ENCODE peak calls at places on chromosomes 12 and 14, in four cellular contexts. Y is astrocyte of the spinal cord, K is ovary, W is body of pancreas. E is an unnamed sample.

GRCh38 chr12:4178424-4179184 is 95.0 kb upstream of the CCND2 start:
- DNase-seq in Y (no peak), K (no peak), W (no peak), E (no peak)

GRCh38 chr12:105983622-105984325 is 155.0 kb downstream of the NUAK1 start:
- DNase-seq in Y (peak), K (no peak), W (no peak), E (peak)

GRCh38 chr12:40145896-40146295 is 40.0 kb upstream of the SLC2A13 start:
- DNase-seq in Y (no peak), K (no peak), W (no peak), E (no peak)

GRCh38 chr14:94001501-94002396 is 4.6 kb downstream of the CCDC197 start:
- DNase-seq in Y (peak), K (peak), W (peak), E (peak)

GRCh38 chr14:79764288-79764687 is 447.0 kb downstream of the DIO2 start:
- DNase-seq in Y (no peak), K (no peak), W (no peak), E (no peak)

GRCh38 chr12:125552223-125552747 is 487.1 kb downstream of the AACS start:
- DNase-seq in Y (no peak), K (no peak), W (no peak), E (no peak)

GRCh38 chr12:26870491-26871419 is 37.8 kb upstream of the ITPR2 start:
- DNase-seq in Y (peak), K (no peak), W (peak), E (peak)

GRCh38 chr12:19746471-19746870 is 307.2 kb downstream of the AEBP2 start:
- DNase-seq in Y (no peak), K (no peak), W (no peak), E (no peak)

GRCh38 chr12:18320036-18320617 is 58.8 kb downstream of the PIK3C2G start:
- DNase-seq in Y (peak), K (no peak), W (peak), E (peak)

GRCh38 chr14:92014014-92014413 is 25.8 kb downstream of the TRIP11 start:
- DNase-seq in Y (no peak), K (no peak), W (no peak), E (no peak)

GRCh38 chr14:74919421-74920165 is 3.5 kb downstream of the RPS6KL1 start:
- DNase-seq in Y (no peak), K (no peak), W (no peak), E (no peak)

GRCh38 chr12:54273981-54274380 is 5.9 kb downstream of the CBX5 start:
- DNase-seq in Y (peak), K (no peak), W (no peak), E (no peak)

GRCh38 chr14:67620217-67620789 is 583 bp downstream of the ARG2 start:
- DNase-seq in Y (peak), K (peak), W (peak), E (no peak)

GRCh38 chr12:106417926-106418910 is 60.7 kb downstream of the POLR3B start:
- DNase-seq in Y (peak), K (no peak), W (no peak), E (peak)

GRCh38 chr12:117914686-117915085 is 54.1 kb downstream of the KSR2 start:
- DNase-seq in Y (no peak), K (no peak), W (no peak), E (no peak)

GRCh38 chr12:106030210-106031175 is 108.3 kb downstream of the NUAK1 start:
- DNase-seq in Y (peak), K (no peak), W (no peak), E (peak)

GRCh38 chr14:68144051-68144681 is 324.6 kb downstream of the RAD51B start:
- DNase-seq in Y (peak), K (no peak), W (peak), E (peak)

GRCh38 chr12:55932546-55932919 is 1.6 kb downstream of the DGKA start:
- DNase-seq in Y (peak), K (no peak), W (peak), E (peak)

GRCh38 chr14:36503771-36504741 is 16.0 kb downstream of the NKX2-1 start:
- DNase-seq in Y (no peak), K (no peak), W (no peak), E (no peak)

GRCh38 chr12:72281145-72281544 is 9.0 kb downstream of the TRHDE start:
- DNase-seq in Y (peak), K (no peak), W (no peak), E (no peak)

GRCh38 chr12:80690513-80690912 is 16.9 kb upstream of the MYF6 start:
- DNase-seq in Y (no peak), K (no peak), W (no peak), E (no peak)

GRCh38 chr12:104596128-104596799 is 139.5 kb downstream of the CHST11 start:
- DNase-seq in Y (peak), K (no peak), W (no peak), E (peak)

GRCh38 chr12:80045594-80045993 is 53.7 kb upstream of the OTOGL start:
- DNase-seq in Y (peak), K (no peak), W (no peak), E (peak)

GRCh38 chr12:102562836-102563425 is 82.6 kb upstream of the IGF1 start:
- DNase-seq in Y (no peak), K (no peak), W (peak), E (no peak)

GRCh38 chr14:36948157-36948859 is 224.1 kb downstream of the SLC25A21 start:
- DNase-seq in Y (no peak), K (no peak), W (no peak), E (no peak)

GRCh38 chr14:65190312-65190711 is 88.0 kb upstream of the MAX start:
- DNase-seq in Y (no peak), K (no peak), W (no peak), E (no peak)

GRCh38 chr12:89707992-89708792 is 446 bp downstream of the ATP2B1 start:
- DNase-seq in Y (peak), K (peak), W (peak), E (peak)

DNA sequence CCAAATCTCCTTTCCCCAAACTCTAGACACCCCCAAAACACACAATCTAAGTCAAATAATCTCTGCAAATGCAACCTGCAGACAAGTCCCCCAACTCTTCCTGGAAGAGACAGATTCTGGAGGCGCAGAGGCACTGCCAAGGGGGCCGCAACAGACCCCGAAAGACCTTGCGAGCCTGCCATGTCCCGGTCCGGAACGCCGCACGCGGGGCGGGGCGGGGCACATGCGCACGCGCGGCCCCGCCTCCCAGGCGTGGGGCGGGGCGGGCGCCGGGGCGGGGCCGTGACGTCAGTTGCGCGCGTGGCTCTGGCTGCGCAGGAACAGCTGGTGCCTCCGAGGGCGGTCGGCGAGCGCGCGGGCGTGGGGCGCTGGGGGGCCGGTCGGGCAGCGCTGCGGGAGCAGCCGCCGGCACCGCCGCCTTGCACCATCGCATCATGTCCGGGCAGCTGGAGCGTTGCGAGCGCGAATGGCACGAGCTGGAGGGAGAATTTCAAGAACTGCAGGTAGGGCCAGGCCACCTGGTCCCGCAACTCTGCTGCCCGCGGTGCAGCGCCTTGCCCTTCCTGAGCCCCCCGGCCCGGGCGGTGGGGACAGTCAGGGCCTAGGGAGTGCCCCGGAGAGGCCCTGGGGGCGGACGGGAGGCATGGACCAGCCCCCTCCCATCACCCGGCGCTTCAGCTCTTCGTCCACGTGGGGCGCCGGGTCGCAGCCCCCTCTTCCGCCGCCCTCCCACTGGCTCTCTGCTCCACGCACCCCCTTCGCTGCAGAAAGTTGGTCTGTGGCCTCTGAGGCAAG is at the start of gene TMEM120B:
- DNase-seq in Y (peak), K (peak), W (peak), E (peak)
- TF ChIP-seq CTCF in Y (peak), K (no peak), W (no peak), E (no peak)

DNA sequence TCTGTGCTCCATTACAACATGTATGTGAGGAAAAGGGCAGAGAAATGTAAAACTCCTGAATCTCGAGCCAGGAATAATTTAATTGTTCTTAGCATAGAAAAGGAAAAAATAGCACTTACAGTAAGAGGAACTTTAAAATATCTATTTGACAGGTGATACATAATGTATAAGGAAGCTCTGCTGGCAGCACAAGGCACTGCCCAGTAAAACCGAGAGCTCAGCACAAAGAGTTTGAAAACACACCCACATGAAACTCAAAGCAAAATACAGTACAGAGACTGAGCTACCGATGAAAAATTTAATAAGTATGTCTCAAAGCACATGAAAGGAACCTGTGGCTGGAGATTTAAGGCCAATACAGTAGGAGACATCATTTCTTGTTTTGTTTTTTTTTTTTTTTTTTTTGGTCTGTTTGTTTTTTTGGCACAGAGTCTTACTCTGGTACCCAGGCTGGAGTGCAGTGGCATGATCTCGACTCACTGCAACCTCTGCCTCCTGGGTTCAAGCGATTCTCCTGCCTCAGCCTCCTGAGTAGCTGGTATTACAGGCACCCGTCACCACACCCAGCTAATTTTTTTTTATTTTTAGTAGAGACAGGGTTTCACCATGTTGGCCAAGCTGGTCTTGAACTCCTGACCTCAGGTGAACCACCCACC is 19.2 kb downstream of the CLIP1 start:
- DNase-seq in Y (no peak), K (no peak), W (no peak), E (no peak)
- TF ChIP-seq CTCF in Y (no peak), K (no peak), W (no peak), E (no peak)

GRCh38 chr12:10365716-10366433 is 24.0 kb downstream of the KLRK1 start:
- DNase-seq in Y (peak), K (no peak), W (no peak), E (peak)

GRCh38 chr12:10368206-10369171 is 21.4 kb downstream of the KLRK1 start:
- DNase-seq in Y (no peak), K (peak), W (no peak), E (peak)

GRCh38 chr12:10364839-10365681 is 24.8 kb downstream of the KLRK1 start:
- DNase-seq in Y (peak), K (peak), W (peak), E (peak)

GRCh38 chr12:10363922-10364838 is 25.7 kb downstream of the KLRK1 start:
- DNase-seq in Y (peak), K (peak), W (peak), E (peak)

GRCh38 chr12:10366875-10367274 is 23.0 kb downstream of the KLRK1 start:
- DNase-seq in Y (peak), K (no peak), W (no peak), E (peak)
- TF ChIP-seq CTCF in Y (peak), K (no peak), W (peak), E (peak)

DNA sequence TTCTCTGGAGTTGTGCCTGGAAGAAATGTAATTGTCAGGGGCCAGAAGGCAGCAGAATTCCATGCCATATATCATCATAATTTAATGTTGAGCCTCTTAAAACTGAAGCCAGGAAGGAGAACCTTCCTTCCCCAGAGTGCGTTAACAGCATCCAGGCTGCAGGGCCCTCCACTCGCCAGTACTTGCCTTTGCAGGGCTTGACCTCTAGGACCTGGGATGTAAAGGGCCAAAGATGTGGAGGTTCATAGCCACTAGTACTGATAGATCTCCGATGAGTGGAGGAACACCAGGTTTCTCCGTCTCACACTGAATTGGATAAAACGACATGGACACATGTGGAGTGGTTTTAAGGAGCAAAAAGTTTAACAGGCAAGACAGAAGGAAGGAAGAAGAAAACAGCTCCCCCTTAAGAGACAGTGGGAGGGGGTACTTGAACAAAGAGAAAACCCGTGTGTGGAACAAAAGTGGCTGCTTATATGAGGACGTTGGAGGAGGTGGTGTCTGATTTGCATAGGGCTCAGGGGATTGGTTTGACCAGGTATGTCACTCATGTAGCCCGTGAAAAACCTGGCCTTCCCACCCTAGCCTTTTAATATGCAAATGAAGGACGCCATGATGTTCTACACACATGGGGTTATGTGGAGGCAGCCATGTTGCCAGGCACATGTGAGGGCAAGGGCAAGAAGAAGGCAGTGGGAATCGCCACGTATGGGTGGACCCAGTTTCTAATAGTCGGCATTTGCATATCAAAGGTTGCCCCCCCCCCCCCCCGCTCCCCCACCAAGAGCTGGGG is 38.8 kb upstream of the WSCD2 start:
- DNase-seq in Y (no peak), K (no peak), W (no peak), E (no peak)
- TF ChIP-seq CTCF in Y (no peak), K (no peak), W (no peak), E (no peak)

GRCh38 chr14:22047105-22047504 is 373.5 kb upstream of the OR4E1 start:
- DNase-seq in Y (no peak), K (no peak), W (peak), E (no peak)
- TF ChIP-seq CTCF in Y (peak), K (no peak), W (peak), E (no peak)

GRCh38 chr12:16587514-16587913 is 18.4 kb downstream of the LMO3 start:
- DNase-seq in Y (no peak), K (no peak), W (no peak), E (no peak)
- TF ChIP-seq CTCF in Y (no peak), K (no peak), W (no peak), E (no peak)

GRCh38 chr12:30985814-30986452 is 59.4 kb downstream of the TSPAN11 start:
- DNase-seq in Y (peak), K (peak), W (peak), E (peak)
- TF ChIP-seq CTCF in Y (peak), K (no peak), W (peak), E (peak)

DNA sequence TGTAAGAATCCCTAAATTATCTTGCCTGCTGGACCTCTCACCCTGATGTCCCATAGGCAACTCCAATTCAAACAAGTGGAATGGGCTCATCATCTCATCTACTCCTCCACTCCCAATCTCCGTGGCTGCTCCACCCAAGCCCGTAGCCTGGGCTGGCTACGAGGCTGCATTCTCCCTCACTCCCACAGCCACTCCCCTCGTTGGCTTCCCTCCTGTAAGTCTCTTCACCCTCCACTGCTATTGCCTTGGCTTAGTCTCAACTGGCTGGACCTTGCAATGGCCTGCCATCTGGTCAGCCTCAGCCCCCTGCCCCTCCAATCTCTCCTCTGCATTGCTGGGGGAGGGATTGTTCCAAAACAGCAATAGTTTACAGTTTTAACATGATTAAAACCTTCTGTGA is 44.4 kb upstream of the PELI2 start:
- DNase-seq in Y (no peak), K (peak), W (no peak), E (no peak)
- TF ChIP-seq CTCF in Y (no peak), K (no peak), W (no peak), E (no peak)

GRCh38 chr12:119235352-119235751 is 56.6 kb downstream of the HSPB8 start:
- DNase-seq in Y (no peak), K (no peak), W (no peak), E (no peak)
- TF ChIP-seq CTCF in Y (peak), K (no peak), W (no peak), E (peak)

E was measured in cardiac fibroblast.